ENCODE peak calls at places on chromosomes 12 and 14, in seven cellular contexts. E is breast epithelium, H is adrenal gland, R is hepatocyte, X is foreskin fibroblast, C is lung, V is kidney epithelial cell. S is an unnamed sample.

GRCh38 chr12:75705749-75706719 is 194.6 kb upstream of the KRR1 start:
- DNase-seq in X (peak), C (peak), E (no peak), V (peak), R (peak), H (peak), S (peak)

GRCh38 chr12:110676171-110676570 is 12.7 kb downstream of the HVCN1 start:
- DNase-seq in E (no peak), V (no peak), X (no peak), R (no peak), C (no peak), H (no peak), S (no peak)

GRCh38 chr12:122362758-122363157 is 59.7 kb downstream of the CLIP1 start:
- DNase-seq in V (no peak), H (no peak), X (no peak), C (no peak), R (no peak), E (no peak), S (no peak)

GRCh38 chr14:105207460-105207901 is 26.4 kb upstream of the NUDT14 start:
- DNase-seq in R (no peak), X (no peak), C (no peak), H (no peak), V (no peak), E (no peak), S (no peak)

GRCh38 chr14:75413013-75413412 is 14.8 kb upstream of the JDP2 start:
- DNase-seq in C (no peak), V (no peak), R (no peak), X (no peak), E (no peak), H (no peak), S (no peak)

GRCh38 chr14:43479751-43480150 is 1027.3 kb downstream of the FSCB start:
- DNase-seq in X (no peak), V (no peak), R (no peak), E (no peak), H (no peak), C (no peak), S (no peak)

GRCh38 chr12:130514149-130514551 is 176.5 kb downstream of the PIWIL1 start:
- DNase-seq in X (no peak), E (no peak), R (no peak), C (no peak), V (no peak), H (no peak), S (no peak)

GRCh38 chr12:57927086-57927485 is 14.3 kb upstream of the ATP23 start:
- DNase-seq in C (no peak), V (no peak), X (no peak), R (no peak), H (no peak), E (no peak), S (no peak)

GRCh38 chr14:60805881-60806569 is 71.5 kb downstream of the MNAT1 start:
- DNase-seq in E (no peak), V (peak), C (no peak), R (no peak), H (no peak), X (peak), S (peak)

GRCh38 chr12:104381721-104382480 is 74.8 kb upstream of the CHST11 start:
- DNase-seq in C (peak), H (peak), R (peak), E (peak), V (peak), X (peak), S (peak)

GRCh38 chr12:14167005-14167628 is 185.7 kb upstream of the GRIN2B start:
- DNase-seq in C (peak), H (peak), R (peak), X (peak), V (no peak), E (no peak), S (peak)

GRCh38 chr12:92442782-92443181 is 260.0 kb upstream of the PLEKHG7 start:
- DNase-seq in X (no peak), E (no peak), R (no peak), H (no peak), C (no peak), V (no peak), S (no peak)

GRCh38 chr12:12592930-12593329 is 18.7 kb upstream of the CREBL2 start:
- DNase-seq in X (no peak), V (peak), C (no peak), H (no peak), E (no peak), R (peak), S (no peak)

GRCh38 chr12:132661972-132662371 is 25.2 kb downstream of the POLE start:
- DNase-seq in H (no peak), V (no peak), C (no peak), X (no peak), E (no peak), R (no peak), S (no peak)

GRCh38 chr14:89214221-89214965 is 202.6 kb downstream of the FOXN3 start:
- DNase-seq in R (peak), V (no peak), X (no peak), C (peak), H (no peak), E (peak), S (no peak)

GRCh38 chr12:14545144-14546124 is 22.2 kb downstream of the PLBD1 start:
- DNase-seq in R (no peak), E (no peak), X (no peak), H (no peak), V (no peak), C (no peak), S (no peak)

GRCh38 chr12:67275380-67275913 is 6.3 kb downstream of the CAND1 start:
- DNase-seq in X (no peak), R (no peak), V (no peak), H (no peak), C (no peak), E (no peak), S (no peak)

GRCh38 chr12:24546084-24546483 is 402.8 kb downstream of the BCAT1 start:
- DNase-seq in V (no peak), E (no peak), X (no peak), C (no peak), H (no peak), R (no peak), S (no peak)

GRCh38 chr12:132490481-132491348 is 764 bp downstream of the FBRSL1 start:
- DNase-seq in C (no peak), V (no peak), R (peak), X (peak), H (no peak), E (no peak), S (no peak)

GRCh38 chr14:27184371-27184901 is 586.6 kb upstream of the NOVA1 start:
- DNase-seq in X (no peak), C (no peak), V (no peak), R (no peak), E (no peak), H (no peak), S (no peak)

GRCh38 chr14:96852823-96853422 is 55.7 kb downstream of the VRK1 start:
- DNase-seq in V (no peak), H (peak), R (peak), X (peak), C (no peak), E (no peak), S (peak)

GRCh38 chr12:57755454-57756372 is 810 bp downstream of the MARCHF9 start:
- DNase-seq in V (no peak), X (no peak), H (peak), E (no peak), C (no peak), R (peak), S (no peak)

GRCh38 chr12:52383331-52383730 is 2.1 kb downstream of the KRT84 start:
- DNase-seq in E (no peak), X (no peak), C (no peak), H (no peak), V (no peak), R (no peak), S (no peak)

GRCh38 chr12:124248862-124249825 is 45.7 kb upstream of the RFLNA start:
- DNase-seq in H (no peak), V (no peak), R (no peak), X (no peak), E (no peak), C (no peak), S (no peak)

GRCh38 chr14:61269321-61270083 is 11.6 kb downstream of the TMEM30B start:
- DNase-seq in C (peak), X (peak), H (peak), E (peak), V (no peak), R (peak), S (peak)

GRCh38 chr12:80154261-80154660 is 54.9 kb downstream of the OTOGL start:
- DNase-seq in X (no peak), E (no peak), R (no peak), V (peak), C (no peak), H (no peak), S (no peak)

GRCh38 chr14:58822856-58823255 is 185.1 kb downstream of the DACT1 start:
- DNase-seq in H (no peak), E (no peak), R (no peak), X (no peak), V (no peak), C (no peak), S (no peak)

GRCh38 chr14:104624939-104625338 is 20.4 kb upstream of the TMEM179 start:
- DNase-seq in X (no peak), V (no peak), C (no peak), E (no peak), H (no peak), R (no peak), S (no peak)

GRCh38 chr14:73180385-73180805 is 44.1 kb downstream of the PSEN1 start:
- DNase-seq in V (peak), R (peak), C (no peak), E (no peak), H (peak), X (peak), S (no peak)

GRCh38 chr12:48366131-48366530 is 15.4 kb upstream of the ZNF641 start:
- DNase-seq in X (no peak), R (no peak), C (no peak), H (no peak), E (no peak), V (no peak), S (no peak)

GRCh38 chr12:121839106-121839992 is 19.3 kb downstream of the HPD start:
- DNase-seq in R (peak), C (peak), V (peak), H (peak), E (peak), X (peak), S (peak)

GRCh38 chr14:91350813-91351507 is 66.7 kb downstream of the CCDC88C start:
- DNase-seq in C (no peak), H (no peak), E (no peak), V (no peak), X (no peak), R (no peak), S (no peak)
- H3K4me3 ChIP-seq in C (no peak), H (no peak), E (no peak), V (no peak), X (no peak), R (no peak), S (no peak)

DNA sequence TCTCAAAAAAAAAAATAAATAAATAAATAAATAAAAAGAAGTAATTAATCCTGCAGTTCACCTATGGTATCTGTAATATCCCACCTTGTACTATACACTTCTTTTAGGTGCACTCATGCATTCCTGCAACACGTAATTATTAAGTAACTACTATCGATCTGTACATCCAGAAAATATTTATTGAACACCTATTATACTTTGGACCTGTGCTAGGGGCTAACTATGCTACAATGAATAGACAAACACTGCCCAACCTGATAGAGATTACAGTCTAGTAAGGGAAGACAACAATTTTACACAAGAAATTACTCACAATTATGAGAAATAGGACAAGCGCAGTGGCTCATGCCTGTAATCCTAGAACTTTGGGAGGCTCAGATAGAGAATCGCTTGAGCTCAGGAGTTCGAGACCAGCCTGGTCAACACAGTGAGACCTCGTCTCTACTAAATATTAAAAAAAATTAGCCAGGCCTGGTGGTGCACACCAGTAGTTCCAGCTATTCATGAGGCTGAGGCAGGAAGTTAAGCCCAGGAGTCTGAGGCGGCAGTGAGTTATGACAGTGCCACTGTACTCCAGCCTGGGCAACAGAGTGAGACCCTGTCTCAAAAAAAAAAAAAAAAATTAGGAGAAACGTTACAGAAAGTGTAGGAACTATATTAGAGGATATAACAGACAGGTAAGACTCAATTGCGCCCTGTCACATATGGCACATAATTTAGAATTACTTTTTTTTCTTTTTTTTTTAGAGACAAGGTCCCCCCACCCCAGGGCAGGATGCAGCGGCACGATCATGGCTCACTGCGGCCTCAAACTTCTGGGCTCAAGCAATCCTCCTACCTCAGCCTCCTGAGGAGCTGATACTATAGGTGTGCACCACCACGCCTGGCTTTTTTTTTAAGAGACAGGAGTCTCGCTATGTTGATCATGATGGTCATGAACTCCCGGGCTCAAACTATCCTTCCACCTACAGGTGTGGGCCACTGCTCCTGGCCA is 1.2 kb downstream of the NRDE2 start:
- DNase-seq in X (no peak), E (no peak), R (no peak), H (no peak), C (no peak), V (no peak), S (no peak)
- H3K4me3 ChIP-seq in X (peak), E (peak), R (peak), H (peak), C (peak), V (peak), S (peak)

DNA sequence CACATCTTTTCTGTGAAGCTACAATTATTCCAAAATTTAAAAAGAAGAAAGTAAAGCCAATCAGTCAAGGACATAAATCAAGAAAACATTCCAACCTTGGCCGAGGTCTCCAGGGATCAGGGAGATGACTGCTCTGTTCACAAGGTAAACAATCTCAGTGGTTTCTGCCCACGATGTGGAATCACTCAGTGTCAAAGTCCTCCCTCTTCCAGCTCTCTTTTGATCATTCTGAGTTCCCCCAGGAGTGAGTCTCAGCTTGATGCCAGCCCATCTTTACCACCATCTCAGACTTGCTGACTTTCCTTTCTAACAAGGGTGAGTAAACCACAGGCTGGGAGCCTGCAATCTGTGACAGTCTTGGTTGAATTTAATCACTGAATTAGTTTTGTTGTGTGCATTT is 4.8 kb upstream of the SERPINA9 start:
- DNase-seq in E (no peak), R (peak), X (no peak), V (no peak), H (no peak), C (no peak), S (no peak)
- H3K4me3 ChIP-seq in E (no peak), R (no peak), X (no peak), V (no peak), H (no peak), C (no peak), S (no peak)

GRCh38 chr12:50218386-50218785 is 51.2 kb upstream of the CERS5 start:
- DNase-seq in E (no peak), C (no peak), R (no peak), X (no peak), H (no peak), V (no peak), S (no peak)

GRCh38 chr12:50217202-50217601 is 50.0 kb upstream of the CERS5 start:
- DNase-seq in X (no peak), H (no peak), R (no peak), E (no peak), C (no peak), V (no peak), S (no peak)

GRCh38 chr12:50220357-50221061 is 53.3 kb upstream of the CERS5 start:
- DNase-seq in E (no peak), C (no peak), V (no peak), H (peak), R (peak), X (peak), S (no peak)

GRCh38 chr12:50221228-50222008 is 54.2 kb upstream of the CERS5 start:
- DNase-seq in X (peak), R (peak), H (peak), E (no peak), C (no peak), V (no peak), S (peak)

GRCh38 chr12:50219544-50219943 is 52.4 kb upstream of the CERS5 start:
- DNase-seq in C (no peak), E (no peak), R (no peak), X (no peak), H (no peak), V (no peak), S (no peak)
- H3K4me3 ChIP-seq in C (no peak), E (peak), R (no peak), X (peak), H (peak), V (peak), S (peak)

GRCh38 chr14:55102141-55102547 is 26.9 kb upstream of the LGALS3 start:
- DNase-seq in X (peak), H (peak), E (peak), R (peak), C (peak), V (peak), S (peak)
- H3K4me3 ChIP-seq in X (no peak), H (no peak), E (peak), R (no peak), C (no peak), V (no peak), S (peak)

GRCh38 chr12:120583478-120584030 is 2.4 kb upstream of the POP5 start:
- DNase-seq in E (peak), H (peak), X (peak), R (peak), V (no peak), C (peak), S (peak)
- H3K4me3 ChIP-seq in E (peak), H (no peak), X (peak), R (no peak), V (no peak), C (no peak), S (no peak)

GRCh38 chr12:9708853-9709252 is 24.0 kb downstream of the CLECL1 start:
- DNase-seq in H (no peak), V (no peak), X (no peak), C (no peak), E (no peak), R (no peak), S (no peak)
- H3K4me3 ChIP-seq in H (no peak), V (no peak), X (no peak), C (no peak), E (no peak), R (no peak), S (no peak)

S was measured in HFF-Myc.